ENCODE peak calls at places on chromosomes 6 and 20, in ten cellular contexts. J is psoas muscle, P is left ventricle myocardium inferior, T is ovary, C is IMR-90, U is heart left ventricle, B is cardiac muscle cell, O is uterus, A is neural progenitor cell, I is body of pancreas. L is an unnamed sample.

GRCh38 chr6:68958327-68958726 is 323.2 kb downstream of the ADGRB3 start:
- DNase-seq in J (no peak), P (no peak), T (no peak), C (no peak), U (no peak), B (peak; percentile 3), O (no peak), A (no peak), I (no peak), L (no peak)

GRCh38 chr6:10522929-10523573 is 1.9 kb downstream of the GCNT2 start:
- DNase-seq in J (no peak), P (no peak), T (no peak), C (no peak), U (no peak), B (peak; percentile 49), O (no peak), A (peak; percentile 71), I (no peak), L (no peak)

GRCh38 chr20:56400001-56400640 is 7.7 kb downstream of the CSTF1 start:
- DNase-seq in J (no peak), P (no peak), T (peak; percentile 70), C (peak; percentile 84), U (no peak), B (peak; percentile 74), O (no peak), A (peak; percentile 76), I (peak; percentile 55), L (peak; percentile 52)

GRCh38 chr6:113102761-113103160 is 754.4 kb upstream of the MARCKS start:
- DNase-seq in J (no peak), P (no peak), T (no peak), C (peak; percentile 64), U (no peak), B (no peak), O (no peak), A (no peak), I (no peak), L (no peak)

GRCh38 chr20:62918137-62918536 is 8.2 kb downstream of the DIDO1 start:
- DNase-seq in J (no peak), P (no peak), T (no peak), C (no peak), U (no peak), B (no peak), O (no peak), A (no peak), I (no peak), L (no peak)

GRCh38 chr20:9119776-9120175 is 50.9 kb downstream of the PLCB4 start:
- DNase-seq in J (peak; percentile 63), P (peak; percentile 62), T (no peak), C (no peak), U (peak; percentile 76), B (peak; percentile 7), O (no peak), A (no peak), I (peak; percentile 28), L (no peak)

GRCh38 chr20:36102809-36103596 is 51.5 kb upstream of the EPB41L1 start:
- DNase-seq in J (no peak), P (no peak), T (no peak), C (no peak), U (no peak), B (peak; percentile 23), O (no peak), A (no peak), I (peak; percentile 59), L (peak; percentile 37)

GRCh38 chr6:87848616-87849015 is 146.6 kb upstream of the AKIRIN2 start:
- DNase-seq in J (no peak), P (no peak), T (no peak), C (no peak), U (no peak), B (no peak), O (no peak), A (no peak), I (peak; percentile 37), L (no peak)

GRCh38 chr20:45946149-45946970 is 11.9 kb downstream of the PCIF1 start:
- DNase-seq in J (peak; percentile 80), P (no peak), T (peak; percentile 89), C (no peak), U (peak; percentile 50), B (no peak), O (peak; percentile 71), A (no peak), I (peak; percentile 90), L (peak; percentile 53)

GRCh38 chr6:5851261-5851757 is 155.4 kb downstream of the NRN1 start:
- DNase-seq in J (no peak), P (peak; percentile 35), T (no peak), C (no peak), U (peak; percentile 62), B (peak; percentile 74), O (no peak), A (peak; percentile 87), I (peak; percentile 74), L (peak; percentile 70)

GRCh38 chr6:130928158-130928917 is 101.1 kb downstream of the SMLR1 start:
- DNase-seq in J (no peak), P (no peak), T (no peak), C (no peak), U (no peak), B (no peak), O (no peak), A (no peak), I (no peak), L (no peak)

GRCh38 chr20:23659989-23660837 is 22.5 kb upstream of the CST3 start:
- DNase-seq in J (no peak), P (no peak), T (no peak), C (peak; percentile 43), U (no peak), B (no peak), O (no peak), A (no peak), I (no peak), L (no peak)

GRCh38 chr20:50729925-50730764 is 1.2 kb upstream of the PARD6B start:
- DNase-seq in J (no peak), P (no peak), T (peak; percentile 23), C (no peak), U (no peak), B (peak; percentile 55), O (no peak), A (no peak), I (peak; percentile 34), L (no peak)

GRCh38 chr6:43282636-43283513 is 15.2 kb upstream of the SLC22A7 start:
- DNase-seq in J (no peak), P (no peak), T (no peak), C (no peak), U (no peak), B (no peak), O (no peak), A (no peak), I (no peak), L (no peak)

GRCh38 chr6:137013031-137013430 is 31.7 kb downstream of the IL20RA start:
- DNase-seq in J (no peak), P (no peak), T (no peak), C (no peak), U (no peak), B (no peak), O (no peak), A (no peak), I (no peak), L (no peak)

GRCh38 chr6:156657311-156657710 is 119.9 kb upstream of the ARID1B start:
- DNase-seq in J (no peak), P (peak; percentile 28), T (no peak), C (no peak), U (peak; percentile 34), B (peak; percentile 46), O (no peak), A (peak; percentile 26), I (no peak), L (no peak)

DNA sequence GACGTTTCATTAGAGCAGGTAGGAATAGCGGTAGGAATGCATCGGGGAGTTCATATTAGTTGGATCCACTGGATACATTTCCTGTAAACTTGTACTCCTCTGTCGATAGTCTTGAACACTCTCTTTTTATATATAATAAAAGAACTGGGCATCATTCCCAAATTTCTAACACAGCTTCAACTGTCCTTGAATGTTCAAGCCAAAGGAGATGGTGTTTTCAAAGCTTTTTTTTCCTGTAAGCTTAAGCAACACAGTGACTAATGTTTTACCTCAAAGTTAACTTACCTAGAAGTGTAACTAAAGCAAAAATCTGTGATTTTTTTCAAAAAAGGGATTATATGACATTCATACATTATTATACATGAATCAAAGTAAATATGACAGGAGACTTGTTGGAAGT is 195.4 kb downstream of the UTRN start:
- DNase-seq in J (no peak), P (no peak), T (no peak), C (peak; percentile 26), U (no peak), B (no peak), O (no peak), A (no peak), I (no peak), L (no peak)
- H3K36me3 ChIP-seq in J (no peaks in the 10 kb centered on the region), P (peaks cover 35% of the 10 kb centered on the region), T (no peaks in the 10 kb centered on the region), C (peaks cover 4% of the 10 kb centered on the region), U (no peaks in the 10 kb centered on the region), B (peaks cover 8% of the 10 kb centered on the region), O (no peaks in the 10 kb centered on the region), A (no peaks in the 10 kb centered on the region), I (no peaks in the 10 kb centered on the region), L (peaks cover 13% of the 10 kb centered on the region)

GRCh38 chr20:44946266-44946852 is 13.8 kb downstream of the TOMM34 start:
- DNase-seq in J (no peak), P (no peak), T (no peak), C (peak; percentile 26), U (no peak), B (no peak), O (no peak), A (no peak), I (no peak), L (no peak)
- H3K36me3 ChIP-seq in J (peaks cover 26% of the 10 kb centered on the region), P (peaks cover 94% of the 10 kb centered on the region), T (no peaks in the 10 kb centered on the region), C (peaks cover 51% of the 10 kb centered on the region), U (no peaks in the 10 kb centered on the region), B (peaks cover 57% of the 10 kb centered on the region), O (no peaks in the 10 kb centered on the region), A (peaks cover 10% of the 10 kb centered on the region), I (no peaks in the 10 kb centered on the region), L (peaks cover 41% of the 10 kb centered on the region)

GRCh38 chr6:116431964-116432595 is 29.1 kb upstream of the CALHM6 start:
- DNase-seq in J (no peak), P (no peak), T (no peak), C (no peak), U (no peak), B (no peak), O (no peak), A (no peak), I (no peak), L (no peak)
- H3K36me3 ChIP-seq in J (no peaks in the 10 kb centered on the region), P (peaks cover 42% of the 10 kb centered on the region), T (peaks cover 2% of the 10 kb centered on the region), C (peaks cover 29% of the 10 kb centered on the region), U (no peaks in the 10 kb centered on the region), B (peaks cover 20% of the 10 kb centered on the region), O (peaks cover 3% of the 10 kb centered on the region), A (no peaks in the 10 kb centered on the region), I (no peaks in the 10 kb centered on the region), L (no peaks in the 10 kb centered on the region)

DNA sequence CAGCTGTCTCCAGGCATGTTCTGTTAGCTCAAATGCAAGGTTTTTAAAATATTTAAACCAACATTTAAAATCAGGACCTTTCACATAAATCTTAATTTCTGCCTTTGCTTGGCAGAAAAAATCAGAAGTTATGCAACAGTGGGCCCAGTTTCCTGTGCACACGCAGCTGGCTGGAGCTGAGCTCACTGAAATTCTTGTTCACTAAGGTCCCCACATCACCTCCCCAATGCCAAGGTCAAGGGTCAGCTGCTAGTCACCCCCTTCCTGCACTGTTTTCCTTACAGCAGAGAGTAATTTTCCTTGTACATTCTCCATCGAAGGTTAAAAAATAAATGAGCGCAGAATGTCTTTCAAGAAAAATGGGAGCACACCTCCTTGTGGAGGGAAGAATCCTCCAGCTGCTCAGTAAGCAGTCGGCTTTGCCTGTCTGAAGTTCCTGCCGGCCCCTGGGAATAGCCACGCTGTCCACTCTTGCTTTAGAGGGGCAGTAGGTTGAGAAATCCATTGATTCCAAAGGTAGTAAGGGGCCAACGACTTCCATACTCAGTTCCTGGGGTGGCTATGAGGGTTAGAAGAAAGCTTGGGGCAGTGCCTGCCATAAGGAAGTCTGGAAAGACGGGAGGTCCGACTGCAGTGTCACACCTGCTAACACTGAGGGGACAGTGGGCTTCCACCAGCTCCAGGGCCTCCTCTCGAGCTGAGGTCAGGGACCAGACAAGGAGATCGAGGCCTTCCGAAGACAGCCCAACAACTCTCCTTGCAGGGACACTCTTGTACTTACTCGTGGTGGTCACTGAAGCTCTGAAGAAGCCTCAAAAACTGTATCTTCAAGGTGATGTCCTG is 56.8 kb downstream of the MYH7B start:
- DNase-seq in J (peak; percentile 56), P (no peak), T (peak; percentile 34), C (no peak), U (no peak), B (no peak), O (peak; percentile 58), A (no peak), I (peak; percentile 3), L (no peak)
- H3K36me3 ChIP-seq in J (peaks cover 9% of the 10 kb centered on the region), P (peaks cover 93% of the 10 kb centered on the region), T (no peaks in the 10 kb centered on the region), C (peaks cover 74% of the 10 kb centered on the region), U (no peaks in the 10 kb centered on the region), B (peaks cover 10% of the 10 kb centered on the region), O (no peaks in the 10 kb centered on the region), A (no peaks in the 10 kb centered on the region), I (peaks cover 15% of the 10 kb centered on the region), L (peaks cover 22% of the 10 kb centered on the region)